ENCODE peak calls at places on chromosomes 1 and 21, in four cellular contexts. H, L, T and C are unnamed samples.

GRCh38 chr21:36909423-36909822 is 57.0 kb downstream of the HLCS start:
- DNase-seq in T (no peak), H (no peak), L (no peak), C (no peak)

GRCh38 chr1:226681652-226682493 is 57.2 kb downstream of the ITPKB start:
- DNase-seq in L (no peak), T (no peak), H (no peak), C (no peak)

GRCh38 chr1:154423303-154423987 is 18.3 kb downstream of the IL6R start:
- DNase-seq in L (peak), H (peak), T (no peak), C (peak)

GRCh38 chr1:214494706-214495105 is 56.7 kb downstream of the PTPN14 start:
- DNase-seq in L (no peak), H (peak), T (no peak), C (peak)

GRCh38 chr1:61447339-61448016 is 277.5 kb downstream of the TM2D1 start:
- DNase-seq in L (no peak), T (no peak), H (no peak), C (no peak)

GRCh38 chr1:145719230-145720079 is at the start of gene CD160:
- DNase-seq in L (peak), H (no peak), T (no peak), C (no peak)

GRCh38 chr1:92442351-92442750 is 44.4 kb downstream of the GFI1 start:
- DNase-seq in H (no peak), L (no peak), T (no peak), C (no peak)

GRCh38 chr1:69766431-69766830 is 198.7 kb downstream of the LRRC7 start:
- DNase-seq in H (no peak), T (no peak), L (no peak), C (no peak)

GRCh38 chr1:201019321-201019977 is 4.1 kb downstream of the KIF21B start:
- DNase-seq in T (no peak), H (peak), L (peak), C (peak)

GRCh38 chr1:27144920-27145661 is 9.8 kb downstream of the SLC9A1 start:
- DNase-seq in T (no peak), H (no peak), L (no peak), C (no peak)

GRCh38 chr1:26786437-26787380 is 1.0 kb upstream of the PIGV start:
- DNase-seq in L (peak), T (peak), H (peak), C (peak)

GRCh38 chr1:49163041-49163440 is 386.4 kb upstream of the BEND5 start:
- DNase-seq in H (peak), L (no peak), T (no peak), C (peak)

GRCh38 chr1:234782057-234782800 is 172.3 kb upstream of the IRF2BP2 start:
- DNase-seq in T (no peak), L (no peak), H (no peak), C (peak)

GRCh38 chr1:228335406-228336307 is 71.0 kb downstream of the TRIM11 start:
- DNase-seq in L (no peak), H (no peak), T (peak), C (no peak)

GRCh38 chr21:32452641-32453040 is 40.1 kb downstream of the EVA1C start:
- DNase-seq in L (no peak), H (no peak), T (no peak), C (no peak)

GRCh38 chr1:197441990-197442389 is 173.9 kb downstream of the CRB1 start:
- DNase-seq in T (peak), L (no peak), H (no peak), C (no peak)

GRCh38 chr1:211959680-211960079 is 75.7 kb downstream of the INTS7 start:
- DNase-seq in H (no peak), L (no peak), T (no peak), C (no peak)

GRCh38 chr1:56340977-56341376 is 238.4 kb downstream of the PLPP3 start:
- DNase-seq in T (no peak), L (no peak), H (no peak), C (no peak)

GRCh38 chr1:230772457-230773395 is 25.5 kb downstream of the CAPN9 start:
- DNase-seq in H (peak), T (no peak), L (no peak), C (peak)